ENCODE peak calls at places on chromosomes 3 and 15, in four cellular contexts. One of them, this sample, is unnamed.
A peak's percentile ranks its signal among the peaks of the same experiment; 100 is the strongest.

GRCh38 chr3:128278761-128279593 is 125.7 kb downstream of the EEFSEC start:
- DNase-seq in CD4-positive, CD25-positive, alpha-beta regulatory T cell: no peak
- DNase-seq in HL-60: no peak
- DNase-seq in GM23338: peak; percentile 54
- DNase-seq in this sample: peak; percentile 75

GRCh38 chr3:16056210-16056607 is 118.3 kb upstream of the GALNT15 start:
- DNase-seq in CD4-positive, CD25-positive, alpha-beta regulatory T cell: no peak
- DNase-seq in HL-60: no peak
- DNase-seq in GM23338: no peak
- DNase-seq in this sample: no peak

GRCh38 chr3:129039271-129040038 is 21.1 kb upstream of the GP9 start:
- DNase-seq in CD4-positive, CD25-positive, alpha-beta regulatory T cell: no peak
- DNase-seq in GM23338: no peak
- DNase-seq in HL-60: no peak
- DNase-seq in this sample: no peak

GRCh38 chr3:116140100-116140689 is 305.1 kb downstream of the LSAMP start:
- DNase-seq in CD4-positive, CD25-positive, alpha-beta regulatory T cell: no peak
- DNase-seq in HL-60: peak; percentile 2
- DNase-seq in GM23338: peak; percentile 53
- DNase-seq in this sample: no peak

GRCh38 chr3:47227678-47228077 is 54.9 kb downstream of the KIF9 start:
- DNase-seq in HL-60: peak; percentile 29
- DNase-seq in GM23338: no peak
- DNase-seq in CD4-positive, CD25-positive, alpha-beta regulatory T cell: no peak
- DNase-seq in this sample: no peak

GRCh38 chr3:33278106-33278672 is 947 bp downstream of the FBXL2 start:
- DNase-seq in CD4-positive, CD25-positive, alpha-beta regulatory T cell: no peak
- DNase-seq in HL-60: no peak
- DNase-seq in GM23338: peak; percentile 21
- DNase-seq in this sample: no peak

GRCh38 chr3:197499427-197499826 is 56.3 kb downstream of the BDH1 start:
- DNase-seq in HL-60: no peak
- DNase-seq in GM23338: no peak
- DNase-seq in CD4-positive, CD25-positive, alpha-beta regulatory T cell: no peak
- DNase-seq in this sample: no peak

GRCh38 chr3:4695846-4696245 is 202.7 kb downstream of the ITPR1 start:
- DNase-seq in CD4-positive, CD25-positive, alpha-beta regulatory T cell: no peak
- DNase-seq in HL-60: no peak
- DNase-seq in GM23338: no peak
- DNase-seq in this sample: no peak

GRCh38 chr3:1693145-1693544 is 405.5 kb upstream of the CNTN4 start:
- DNase-seq in HL-60: no peak
- DNase-seq in GM23338: peak; percentile 6
- DNase-seq in CD4-positive, CD25-positive, alpha-beta regulatory T cell: no peak
- DNase-seq in this sample: no peak

GRCh38 chr3:193970773-193971206 is 165.2 kb upstream of the HES1 start:
- DNase-seq in CD4-positive, CD25-positive, alpha-beta regulatory T cell: no peak
- DNase-seq in GM23338: no peak
- DNase-seq in HL-60: no peak
- DNase-seq in this sample: no peak

GRCh38 chr3:126913524-126913923 is 69.4 kb upstream of the PLXNA1 start:
- DNase-seq in CD4-positive, CD25-positive, alpha-beta regulatory T cell: no peak
- DNase-seq in GM23338: no peak
- DNase-seq in HL-60: no peak
- DNase-seq in this sample: no peak

GRCh38 chr3:103218146-103218545 is 783.3 kb downstream of the ZPLD1 start:
- DNase-seq in GM23338: no peak
- DNase-seq in HL-60: no peak
- DNase-seq in CD4-positive, CD25-positive, alpha-beta regulatory T cell: no peak
- DNase-seq in this sample: no peak

GRCh38 chr3:10753964-10754363 is 62.1 kb upstream of the SLC6A11 start:
- DNase-seq in CD4-positive, CD25-positive, alpha-beta regulatory T cell: peak; percentile 8
- DNase-seq in GM23338: peak; percentile 87
- DNase-seq in HL-60: no peak
- DNase-seq in this sample: peak; percentile 9

GRCh38 chr3:155560135-155560534 is 184.7 kb downstream of the PLCH1 start:
- DNase-seq in HL-60: no peak
- DNase-seq in CD4-positive, CD25-positive, alpha-beta regulatory T cell: no peak
- DNase-seq in GM23338: no peak
- DNase-seq in this sample: no peak

GRCh38 chr3:104628185-104628789 is 738.4 kb upstream of the ALCAM start:
- DNase-seq in CD4-positive, CD25-positive, alpha-beta regulatory T cell: no peak
- DNase-seq in HL-60: peak; percentile 21
- DNase-seq in GM23338: peak; percentile 80
- DNase-seq in this sample: no peak

GRCh38 chr3:172156309-172156998 is 117.1 kb downstream of the FNDC3B start:
- DNase-seq in CD4-positive, CD25-positive, alpha-beta regulatory T cell: no peak
- DNase-seq in GM23338: peak; percentile 65
- DNase-seq in HL-60: no peak
- DNase-seq in this sample: no peak

GRCh38 chr3:65833761-65834505 is 204.8 kb downstream of the MAGI1 start:
- DNase-seq in CD4-positive, CD25-positive, alpha-beta regulatory T cell: no peak
- DNase-seq in HL-60: no peak
- DNase-seq in GM23338: no peak
- DNase-seq in this sample: no peak

GRCh38 chr3:127545711-127546457 is 44.6 kb downstream of the TPRA1 start:
- DNase-seq in HL-60: no peak
- DNase-seq in GM23338: no peak
- DNase-seq in CD4-positive, CD25-positive, alpha-beta regulatory T cell: no peak
- DNase-seq in this sample: no peak

GRCh38 chr15:27993996-27994775 is 104.9 kb downstream of the OCA2 start:
- DNase-seq in GM23338: no peak
- DNase-seq in CD4-positive, CD25-positive, alpha-beta regulatory T cell: no peak
- DNase-seq in HL-60: no peak
- DNase-seq in this sample: no peak

GRCh38 chr15:95025924-95026728 is 794.8 kb downstream of the MCTP2 start:
- DNase-seq in CD4-positive, CD25-positive, alpha-beta regulatory T cell: no peak
- DNase-seq in GM23338: peak; percentile 79
- DNase-seq in HL-60: no peak
- DNase-seq in this sample: no peak
- H3K4me3 ChIP-seq in CD4-positive, CD25-positive, alpha-beta regulatory T cell: no peak overlapping the region
- H3K4me3 ChIP-seq in GM23338: no peak overlapping the region
- H3K4me3 ChIP-seq in HL-60: no peak overlapping the region
- H3K4me3 ChIP-seq in this sample: no peak overlapping the region

GRCh38 chr3:35639251-35640185 is at the start of gene ARPP21:
- DNase-seq in HL-60: no peak
- DNase-seq in GM23338: peak; percentile 57
- DNase-seq in CD4-positive, CD25-positive, alpha-beta regulatory T cell: no peak
- DNase-seq in this sample: no peak
- H3K4me3 ChIP-seq in HL-60: no peak within 1 kb of the TSS
- H3K4me3 ChIP-seq in GM23338: peak within 1 kb of the TSS; percentile 84
- H3K4me3 ChIP-seq in CD4-positive, CD25-positive, alpha-beta regulatory T cell: no peak within 1 kb of the TSS
- H3K4me3 ChIP-seq in this sample: peak within 1 kb of the TSS; percentile 68

GRCh38 chr3:60010778-60011177 is 961.0 kb upstream of the CFAP20DC start:
- DNase-seq in CD4-positive, CD25-positive, alpha-beta regulatory T cell: peak; percentile 86
- DNase-seq in GM23338: no peak
- DNase-seq in HL-60: no peak
- DNase-seq in this sample: no peak
- H3K4me3 ChIP-seq in CD4-positive, CD25-positive, alpha-beta regulatory T cell: peak overlapping the region; percentile 83
- H3K4me3 ChIP-seq in GM23338: no peak overlapping the region
- H3K4me3 ChIP-seq in HL-60: no peak overlapping the region
- H3K4me3 ChIP-seq in this sample: no peak overlapping the region

GRCh38 chr3:45664558-45664957 is 24.6 kb upstream of the SACM1L start:
- DNase-seq in HL-60: no peak
- DNase-seq in GM23338: no peak
- DNase-seq in CD4-positive, CD25-positive, alpha-beta regulatory T cell: peak; percentile 80
- DNase-seq in this sample: no peak
- H3K4me3 ChIP-seq in HL-60: no peak overlapping the region
- H3K4me3 ChIP-seq in GM23338: no peak overlapping the region
- H3K4me3 ChIP-seq in CD4-positive, CD25-positive, alpha-beta regulatory T cell: peak overlapping the region; percentile 95
- H3K4me3 ChIP-seq in this sample: peak overlapping the region; percentile 67

GRCh38 chr3:39146611-39147373 is 6.6 kb downstream of the CSRNP1 start:
- DNase-seq in GM23338: no peak
- DNase-seq in HL-60: peak; percentile 87
- DNase-seq in CD4-positive, CD25-positive, alpha-beta regulatory T cell: peak; percentile 40
- DNase-seq in this sample: peak; percentile 92
- H3K4me3 ChIP-seq in GM23338: no peak overlapping the region
- H3K4me3 ChIP-seq in HL-60: peak overlapping the region; percentile 15
- H3K4me3 ChIP-seq in CD4-positive, CD25-positive, alpha-beta regulatory T cell: peak overlapping the region; percentile 91
- H3K4me3 ChIP-seq in this sample: peak overlapping the region; percentile 96

DNA sequence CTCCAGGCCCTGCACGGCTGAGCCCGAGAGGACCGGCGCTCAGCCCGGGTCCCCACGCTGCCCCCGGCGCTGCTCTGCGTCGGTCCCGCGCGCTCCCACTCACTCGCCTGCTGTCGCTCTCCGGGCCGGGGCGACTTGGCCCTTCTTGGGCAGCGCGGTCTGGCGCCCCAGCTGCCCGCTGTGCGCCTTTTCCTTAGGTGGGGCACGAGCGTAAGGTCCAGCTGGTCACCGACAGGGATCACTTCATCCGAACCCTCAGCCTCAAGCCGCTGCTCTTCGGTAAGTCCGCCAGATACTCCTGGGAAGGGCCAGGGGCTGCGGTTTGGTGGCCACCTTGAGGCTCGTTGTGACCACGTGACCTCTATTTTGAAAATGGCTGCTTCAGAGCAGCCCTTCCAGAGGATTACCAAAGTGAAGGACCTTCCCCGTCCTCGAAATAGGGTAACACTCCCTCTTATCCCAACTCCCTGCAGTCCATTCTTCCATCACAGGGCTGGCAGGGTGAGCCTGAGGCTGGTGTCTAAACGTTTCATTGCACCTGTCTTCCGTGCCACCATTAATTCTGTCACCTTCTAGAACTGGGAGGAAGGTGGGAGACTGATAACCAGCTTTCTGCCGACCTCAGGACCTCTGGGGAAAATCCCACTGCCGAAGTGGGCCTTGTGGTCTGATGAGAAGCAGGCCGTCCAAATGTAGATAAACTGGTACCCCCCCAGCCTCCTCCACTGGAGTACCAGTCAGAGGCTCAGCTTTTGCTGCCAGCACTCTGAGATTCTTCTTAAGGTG is 788 bp downstream of the P4HTM start:
- DNase-seq in CD4-positive, CD25-positive, alpha-beta regulatory T cell: peak; percentile 25
- DNase-seq in GM23338: peak; percentile 70
- DNase-seq in HL-60: peak; percentile 48
- DNase-seq in this sample: no peak
- H3K4me3 ChIP-seq in CD4-positive, CD25-positive, alpha-beta regulatory T cell: peak overlapping the region; percentile 92
- H3K4me3 ChIP-seq in GM23338: peak overlapping the region; percentile 91
- H3K4me3 ChIP-seq in HL-60: peak overlapping the region; percentile 68
- H3K4me3 ChIP-seq in this sample: peak overlapping the region; percentile 80

GRCh38 chr3:71050133-71050520 is 533.4 kb downstream of the FOXP1 start:
- DNase-seq in CD4-positive, CD25-positive, alpha-beta regulatory T cell: no peak
- DNase-seq in HL-60: no peak
- DNase-seq in GM23338: no peak
- DNase-seq in this sample: no peak

GRCh38 chr3:71050521-71051258 is 532.8 kb downstream of the FOXP1 start:
- DNase-seq in HL-60: no peak
- DNase-seq in GM23338: no peak
- DNase-seq in CD4-positive, CD25-positive, alpha-beta regulatory T cell: peak; percentile 78
- DNase-seq in this sample: no peak

GRCh38 chr3:71047616-71048531 is 535.7 kb downstream of the FOXP1 start:
- DNase-seq in CD4-positive, CD25-positive, alpha-beta regulatory T cell: no peak
- DNase-seq in GM23338: no peak
- DNase-seq in HL-60: no peak
- DNase-seq in this sample: no peak

GRCh38 chr3:71046791-71047190 is 536.7 kb downstream of the FOXP1 start:
- DNase-seq in HL-60: no peak
- DNase-seq in GM23338: no peak
- DNase-seq in CD4-positive, CD25-positive, alpha-beta regulatory T cell: no peak
- DNase-seq in this sample: no peak

GRCh38 chr3:71048948-71049347 is 534.6 kb downstream of the FOXP1 start:
- DNase-seq in GM23338: no peak
- DNase-seq in HL-60: no peak
- DNase-seq in CD4-positive, CD25-positive, alpha-beta regulatory T cell: no peak
- DNase-seq in this sample: no peak
- H3K4me3 ChIP-seq in GM23338: peak overlapping the region; percentile 22
- H3K4me3 ChIP-seq in HL-60: no peak overlapping the region
- H3K4me3 ChIP-seq in CD4-positive, CD25-positive, alpha-beta regulatory T cell: peak overlapping the region; percentile 19
- H3K4me3 ChIP-seq in this sample: peak overlapping the region; percentile 46